ENCODE peak calls at places on chromosomes 11 and 22, in seven cellular contexts. W is ovary, X is PC-9, C is aorta, Q is thoracic aorta, E is RWPE1, O is psoas muscle. G is an unnamed sample.

GRCh38 chr11:76694664-76695063 is 24.1 kb upstream of the LRRC32 start:
- DNase-seq in C (no peak), X (no peak), Q (no peak), W (no peak), O (no peak), E (no peak), G (no peak)

GRCh38 chr11:45133871-45134270 is 12.6 kb upstream of the PRDM11 start:
- DNase-seq in C (no peak), E (no peak), Q (no peak), O (no peak), W (no peak), X (no peak), G (no peak)

GRCh38 chr11:125941241-125941605 is 4.6 kb upstream of the VSIG10L2 start:
- DNase-seq in W (peak; percentile 1), X (no peak), Q (no peak), O (no peak), C (no peak), E (no peak), G (no peak)

GRCh38 chr22:38820021-38820420 is 23.8 kb downstream of the NPTXR start:
- DNase-seq in E (no peak), X (no peak), W (no peak), C (no peak), Q (no peak), O (no peak), G (no peak)

GRCh38 chr11:6968816-6969215 is 42.6 kb downstream of the ZNF215 start:
- DNase-seq in W (no peak), E (no peak), Q (no peak), O (no peak), X (no peak), C (no peak), G (no peak)

GRCh38 chr11:6320411-6321207 is at the start of gene CAVIN3:
- DNase-seq in Q (peak; percentile 57), C (peak; percentile 96), X (peak; percentile 67), O (peak; percentile 90), W (peak; percentile 88), E (peak; percentile 71), G (no peak)

GRCh38 chr11:65590240-65590738 is 5.3 kb downstream of the KCNK7 start:
- DNase-seq in X (no peak), W (peak; percentile 71), Q (no peak), C (no peak), E (no peak), O (no peak), G (no peak)

GRCh38 chr11:73939096-73939495 is 11.7 kb upstream of the DNAJB13 start:
- DNase-seq in C (no peak), E (no peak), O (no peak), X (no peak), W (no peak), Q (no peak), G (no peak)

GRCh38 chr22:29345932-29346331 is 30.4 kb upstream of the RASL10A start:
- DNase-seq in X (no peak), Q (no peak), E (no peak), O (no peak), C (peak; percentile 21), W (no peak), G (no peak)

GRCh38 chr11:86553322-86553721 is 119.1 kb downstream of the ME3 start:
- DNase-seq in O (no peak), Q (no peak), E (no peak), W (no peak), C (no peak), X (peak; percentile 50), G (no peak)

DNA sequence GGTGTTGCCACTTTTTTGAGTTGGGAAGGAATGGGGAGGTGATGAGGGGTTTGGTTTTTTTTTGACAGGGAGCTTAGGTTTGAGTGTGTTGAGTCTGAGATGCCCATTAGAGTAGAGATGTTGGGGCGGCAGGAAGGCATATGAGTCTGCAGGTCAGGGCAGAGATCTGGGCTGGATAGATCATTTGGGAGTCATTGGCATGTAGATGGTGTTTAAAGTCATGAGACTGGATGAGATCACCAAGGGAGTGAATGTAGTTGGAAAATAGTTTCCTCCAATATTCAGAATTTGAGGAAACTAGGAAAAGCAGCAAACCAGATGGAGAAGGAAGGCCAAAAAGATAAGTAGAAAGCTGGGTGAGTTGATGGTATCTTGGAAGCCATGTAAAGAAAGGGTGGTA is 2.1 kb upstream of the ANAPC15 start:
- DNase-seq in E (no peak), C (no peak), Q (no peak), O (no peak), X (no peak), W (no peak), G (peak; percentile 27)
- H3K27ac ChIP-seq in E (no peak overlapping the region), C (no peak overlapping the region), Q (no peak overlapping the region), O (no peak overlapping the region), X (no peak overlapping the region), W (no peak overlapping the region), G (peak overlapping the region; percentile 99)

DNA sequence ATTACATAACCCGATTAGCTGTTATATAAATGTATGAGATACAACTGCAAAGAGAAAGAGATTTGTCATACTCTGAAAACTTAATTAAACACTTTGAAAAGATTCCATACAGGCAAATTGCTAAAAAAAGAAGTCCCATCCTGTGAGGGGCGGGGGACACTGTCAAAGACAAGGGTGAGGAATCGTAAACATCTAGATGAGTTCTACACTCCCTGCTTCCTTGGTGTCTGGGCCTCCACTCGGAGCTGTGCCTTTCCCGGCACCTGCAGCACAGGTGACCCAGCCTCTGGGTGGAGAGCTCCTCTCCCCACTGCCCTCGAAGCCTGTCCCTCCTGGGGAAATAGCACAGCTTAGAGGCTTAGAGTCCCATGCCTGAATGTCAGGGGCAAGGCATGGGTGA is 69.2 kb upstream of the CRYBB3 start:
- DNase-seq in E (no peak), W (no peak), Q (no peak), C (no peak), O (no peak), X (no peak), G (no peak)
- H3K27ac ChIP-seq in E (peak overlapping the region; percentile 94), W (no peak overlapping the region), Q (no peak overlapping the region), C (no peak overlapping the region), O (no peak overlapping the region), X (no peak overlapping the region), G (no peak overlapping the region)

DNA sequence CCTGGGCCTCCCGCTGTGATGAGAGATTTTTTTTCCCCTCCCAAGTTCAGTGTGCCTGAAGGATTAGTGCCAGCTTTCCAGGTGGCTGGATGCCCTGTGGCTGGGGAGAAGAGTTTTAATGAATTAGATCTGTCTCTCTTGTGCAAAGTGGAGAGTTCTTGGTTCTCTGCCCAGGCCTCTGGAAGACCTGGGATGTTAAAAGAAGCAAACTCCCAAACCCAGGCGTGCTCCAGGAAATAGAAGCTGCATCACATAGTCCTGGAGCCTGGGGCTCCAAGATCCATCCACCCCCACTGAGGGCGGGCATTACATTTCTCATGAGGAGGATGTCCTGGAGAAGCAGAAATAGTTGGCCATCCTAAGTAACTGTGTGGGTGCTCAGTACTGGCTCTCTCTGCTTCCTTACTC is 30.6 kb downstream of the SDHAF2 start:
- DNase-seq in Q (no peak), W (no peak), O (peak; percentile 73), X (no peak), E (no peak), C (no peak), G (no peak)
- H3K27ac ChIP-seq in Q (no peak overlapping the region), W (no peak overlapping the region), O (peak overlapping the region; percentile 46), X (no peak overlapping the region), E (peak overlapping the region; percentile 19), C (no peak overlapping the region), G (no peak overlapping the region)

GRCh38 chr11:10866893-10867331 is 9.1 kb upstream of the ZBED5 start:
- DNase-seq in C (no peak), X (no peak), Q (no peak), W (no peak), O (no peak), E (no peak), G (no peak)
- H3K27ac ChIP-seq in C (peak overlapping the region; percentile 22), X (no peak overlapping the region), Q (peak overlapping the region; percentile 74), W (no peak overlapping the region), O (peak overlapping the region; percentile 60), E (no peak overlapping the region), G (no peak overlapping the region)

GRCh38 chr11:122779047-122779629 is 59.2 kb upstream of the CRTAM start:
- DNase-seq in W (no peak), Q (no peak), X (peak; percentile 41), E (no peak), C (no peak), O (no peak), G (no peak)
- H3K27ac ChIP-seq in W (no peak overlapping the region), Q (no peak overlapping the region), X (peak overlapping the region; percentile 85), E (no peak overlapping the region), C (no peak overlapping the region), O (no peak overlapping the region), G (no peak overlapping the region)

GRCh38 chr22:46247443-46247975 is 2.6 kb downstream of the CDPF1 start:
- DNase-seq in W (no peak), E (no peak), Q (no peak), C (no peak), O (no peak), X (no peak), G (no peak)
- H3K27ac ChIP-seq in W (no peak overlapping the region), E (peak overlapping the region; percentile 14), Q (no peak overlapping the region), C (no peak overlapping the region), O (no peak overlapping the region), X (no peak overlapping the region), G (no peak overlapping the region)